ENCODE peak calls at places on chromosome 14, in eight cellular contexts. One of them, this sample, is unnamed.

GRCh38 chr14:54567634-54568561 is 970 bp downstream of the SAMD4A start:
- DNase-seq in right atrium auricular region: no peak
- DNase-seq in left lung: peak
- DNase-seq in astrocyte of the cerebellum: no peak
- DNase-seq in fibroblast of mammary gland: peak
- DNase-seq in body of pancreas: peak
- DNase-seq in mammary epithelial cell: peak
- DNase-seq in astrocyte of the spinal cord: peak
- DNase-seq in this sample: no peak

GRCh38 chr14:50397461-50398196 is 948 bp upstream of the CDKL1 start:
- DNase-seq in right atrium auricular region: no peak
- DNase-seq in left lung: no peak
- DNase-seq in astrocyte of the cerebellum: no peak
- DNase-seq in fibroblast of mammary gland: peak
- DNase-seq in body of pancreas: peak
- DNase-seq in mammary epithelial cell: peak
- DNase-seq in astrocyte of the spinal cord: peak
- DNase-seq in this sample: no peak

GRCh38 chr14:45135181-45135580 is 549 bp upstream of the FANCM start:
- DNase-seq in right atrium auricular region: no peak
- DNase-seq in left lung: no peak
- DNase-seq in astrocyte of the cerebellum: peak
- DNase-seq in fibroblast of mammary gland: peak
- DNase-seq in body of pancreas: no peak
- DNase-seq in mammary epithelial cell: no peak
- DNase-seq in astrocyte of the spinal cord: peak
- DNase-seq in this sample: no peak

GRCh38 chr14:49545071-49545470 is 41.1 kb downstream of the RPS29 start:
- DNase-seq in right atrium auricular region: no peak
- DNase-seq in left lung: no peak
- DNase-seq in astrocyte of the cerebellum: no peak
- DNase-seq in fibroblast of mammary gland: no peak
- DNase-seq in body of pancreas: no peak
- DNase-seq in mammary epithelial cell: no peak
- DNase-seq in astrocyte of the spinal cord: no peak
- DNase-seq in this sample: no peak

GRCh38 chr14:66359500-66359899 is 126.7 kb upstream of the CCDC196 start:
- DNase-seq in right atrium auricular region: no peak
- DNase-seq in left lung: no peak
- DNase-seq in astrocyte of the cerebellum: peak
- DNase-seq in fibroblast of mammary gland: peak
- DNase-seq in body of pancreas: no peak
- DNase-seq in mammary epithelial cell: peak
- DNase-seq in astrocyte of the spinal cord: peak
- DNase-seq in this sample: no peak

GRCh38 chr14:104392396-104393198 is 187.0 kb upstream of the C14orf180 start:
- DNase-seq in right atrium auricular region: peak
- DNase-seq in left lung: peak
- DNase-seq in astrocyte of the cerebellum: no peak
- DNase-seq in fibroblast of mammary gland: no peak
- DNase-seq in body of pancreas: no peak
- DNase-seq in mammary epithelial cell: no peak
- DNase-seq in astrocyte of the spinal cord: no peak
- DNase-seq in this sample: no peak

GRCh38 chr14:89427426-89428162 is 10.6 kb upstream of the FOXN3 start:
- DNase-seq in right atrium auricular region: no peak
- DNase-seq in left lung: no peak
- DNase-seq in astrocyte of the cerebellum: no peak
- DNase-seq in fibroblast of mammary gland: peak
- DNase-seq in body of pancreas: no peak
- DNase-seq in mammary epithelial cell: no peak
- DNase-seq in astrocyte of the spinal cord: no peak
- DNase-seq in this sample: no peak

GRCh38 chr14:102848830-102849521 is 71.7 kb downstream of the TRAF3 start:
- DNase-seq in right atrium auricular region: no peak
- DNase-seq in left lung: no peak
- DNase-seq in astrocyte of the cerebellum: no peak
- DNase-seq in fibroblast of mammary gland: peak
- DNase-seq in body of pancreas: peak
- DNase-seq in mammary epithelial cell: no peak
- DNase-seq in astrocyte of the spinal cord: no peak
- DNase-seq in this sample: no peak

GRCh38 chr14:21923820-21924219 is 250.2 kb upstream of the OR4E1 start:
- DNase-seq in right atrium auricular region: no peak
- DNase-seq in left lung: no peak
- DNase-seq in astrocyte of the cerebellum: no peak
- DNase-seq in fibroblast of mammary gland: no peak
- DNase-seq in body of pancreas: no peak
- DNase-seq in mammary epithelial cell: no peak
- DNase-seq in astrocyte of the spinal cord: no peak
- DNase-seq in this sample: no peak

GRCh38 chr14:22939684-22940083 is 10.5 kb upstream of the PRMT5 start:
- DNase-seq in right atrium auricular region: no peak
- DNase-seq in left lung: no peak
- DNase-seq in astrocyte of the cerebellum: no peak
- DNase-seq in fibroblast of mammary gland: peak
- DNase-seq in body of pancreas: no peak
- DNase-seq in mammary epithelial cell: no peak
- DNase-seq in astrocyte of the spinal cord: peak
- DNase-seq in this sample: no peak

GRCh38 chr14:36505193-36505815 is 14.7 kb downstream of the NKX2-1 start:
- DNase-seq in right atrium auricular region: peak
- DNase-seq in left lung: peak
- DNase-seq in astrocyte of the cerebellum: no peak
- DNase-seq in fibroblast of mammary gland: no peak
- DNase-seq in body of pancreas: no peak
- DNase-seq in mammary epithelial cell: no peak
- DNase-seq in astrocyte of the spinal cord: no peak
- DNase-seq in this sample: no peak

GRCh38 chr14:70354204-70354603 is 5.3 kb downstream of the COX16 start:
- DNase-seq in right atrium auricular region: no peak
- DNase-seq in left lung: no peak
- DNase-seq in astrocyte of the cerebellum: no peak
- DNase-seq in fibroblast of mammary gland: no peak
- DNase-seq in body of pancreas: no peak
- DNase-seq in mammary epithelial cell: no peak
- DNase-seq in astrocyte of the spinal cord: no peak
- DNase-seq in this sample: no peak

GRCh38 chr14:79248771-79249170 is 962.5 kb downstream of the DIO2 start:
- DNase-seq in right atrium auricular region: no peak
- DNase-seq in left lung: no peak
- DNase-seq in astrocyte of the cerebellum: no peak
- DNase-seq in fibroblast of mammary gland: no peak
- DNase-seq in body of pancreas: no peak
- DNase-seq in mammary epithelial cell: no peak
- DNase-seq in astrocyte of the spinal cord: no peak
- DNase-seq in this sample: no peak

GRCh38 chr14:73243341-73243740 is 6.0 kb downstream of the PAPLN start:
- DNase-seq in right atrium auricular region: no peak
- DNase-seq in left lung: no peak
- DNase-seq in astrocyte of the cerebellum: no peak
- DNase-seq in fibroblast of mammary gland: no peak
- DNase-seq in body of pancreas: no peak
- DNase-seq in mammary epithelial cell: no peak
- DNase-seq in astrocyte of the spinal cord: no peak
- DNase-seq in this sample: no peak

GRCh38 chr14:67935371-67935770 is 115.8 kb downstream of the RAD51B start:
- DNase-seq in right atrium auricular region: no peak
- DNase-seq in left lung: no peak
- DNase-seq in astrocyte of the cerebellum: no peak
- DNase-seq in fibroblast of mammary gland: no peak
- DNase-seq in body of pancreas: no peak
- DNase-seq in mammary epithelial cell: no peak
- DNase-seq in astrocyte of the spinal cord: no peak
- DNase-seq in this sample: no peak

GRCh38 chr14:88908216-88908615 is 83.8 kb downstream of the TTC8 start:
- DNase-seq in right atrium auricular region: no peak
- DNase-seq in left lung: no peak
- DNase-seq in astrocyte of the cerebellum: no peak
- DNase-seq in fibroblast of mammary gland: no peak
- DNase-seq in body of pancreas: no peak
- DNase-seq in mammary epithelial cell: no peak
- DNase-seq in astrocyte of the spinal cord: no peak
- DNase-seq in this sample: no peak

GRCh38 chr14:76084374-76084773 is 67.3 kb upstream of the GPATCH2L start:
- DNase-seq in right atrium auricular region: no peak
- DNase-seq in left lung: no peak
- DNase-seq in astrocyte of the cerebellum: no peak
- DNase-seq in fibroblast of mammary gland: no peak
- DNase-seq in body of pancreas: no peak
- DNase-seq in mammary epithelial cell: no peak
- DNase-seq in astrocyte of the spinal cord: no peak
- DNase-seq in this sample: no peak

GRCh38 chr14:74825008-74825407 is 50.9 kb downstream of the PROX2 start:
- DNase-seq in right atrium auricular region: no peak
- DNase-seq in left lung: no peak
- DNase-seq in astrocyte of the cerebellum: no peak
- DNase-seq in fibroblast of mammary gland: peak
- DNase-seq in body of pancreas: no peak
- DNase-seq in mammary epithelial cell: peak
- DNase-seq in astrocyte of the spinal cord: peak
- DNase-seq in this sample: peak

GRCh38 chr14:33714527-33715222 is 236.2 kb downstream of the EGLN3 start:
- DNase-seq in right atrium auricular region: no peak
- DNase-seq in left lung: no peak
- DNase-seq in astrocyte of the cerebellum: no peak
- DNase-seq in fibroblast of mammary gland: peak
- DNase-seq in body of pancreas: no peak
- DNase-seq in mammary epithelial cell: no peak
- DNase-seq in astrocyte of the spinal cord: peak
- DNase-seq in this sample: no peak

GRCh38 chr14:76753799-76754198 is 7.5 kb upstream of the VASH1 start:
- DNase-seq in right atrium auricular region: no peak
- DNase-seq in left lung: no peak
- DNase-seq in astrocyte of the cerebellum: no peak
- DNase-seq in fibroblast of mammary gland: no peak
- DNase-seq in body of pancreas: no peak
- DNase-seq in mammary epithelial cell: no peak
- DNase-seq in astrocyte of the spinal cord: no peak
- DNase-seq in this sample: no peak

GRCh38 chr14:102819176-102819628 is 42.0 kb downstream of the TRAF3 start:
- DNase-seq in right atrium auricular region: no peak
- DNase-seq in left lung: no peak
- DNase-seq in astrocyte of the cerebellum: no peak
- DNase-seq in fibroblast of mammary gland: no peak
- DNase-seq in body of pancreas: peak
- DNase-seq in mammary epithelial cell: peak
- DNase-seq in astrocyte of the spinal cord: no peak
- DNase-seq in this sample: no peak

GRCh38 chr14:92747701-92748258 is 647 bp downstream of the LGMN start:
- DNase-seq in right atrium auricular region: no peak
- DNase-seq in left lung: no peak
- DNase-seq in astrocyte of the cerebellum: no peak
- DNase-seq in fibroblast of mammary gland: no peak
- DNase-seq in body of pancreas: no peak
- DNase-seq in mammary epithelial cell: no peak
- DNase-seq in astrocyte of the spinal cord: peak
- DNase-seq in this sample: no peak
- H3K4me3 ChIP-seq in right atrium auricular region: peak
- H3K4me3 ChIP-seq in left lung: peak
- H3K4me3 ChIP-seq in astrocyte of the cerebellum: peak
- H3K4me3 ChIP-seq in fibroblast of mammary gland: peak
- H3K4me3 ChIP-seq in body of pancreas: peak
- H3K4me3 ChIP-seq in mammary epithelial cell: peak
- H3K4me3 ChIP-seq in astrocyte of the spinal cord: peak
- H3K4me3 ChIP-seq in this sample: peak

GRCh38 chr14:96297999-96298398 is 42.0 kb downstream of the BDKRB1 start:
- DNase-seq in right atrium auricular region: no peak
- DNase-seq in left lung: no peak
- DNase-seq in astrocyte of the cerebellum: no peak
- DNase-seq in fibroblast of mammary gland: no peak
- DNase-seq in body of pancreas: no peak
- DNase-seq in mammary epithelial cell: no peak
- DNase-seq in astrocyte of the spinal cord: no peak
- DNase-seq in this sample: no peak

GRCh38 chr14:96294246-96294645 is 38.2 kb downstream of the BDKRB1 start:
- DNase-seq in right atrium auricular region: no peak
- DNase-seq in left lung: no peak
- DNase-seq in astrocyte of the cerebellum: no peak
- DNase-seq in fibroblast of mammary gland: no peak
- DNase-seq in body of pancreas: no peak
- DNase-seq in mammary epithelial cell: no peak
- DNase-seq in astrocyte of the spinal cord: no peak
- DNase-seq in this sample: no peak

GRCh38 chr14:96299441-96299840 is 43.4 kb downstream of the BDKRB1 start:
- DNase-seq in right atrium auricular region: no peak
- DNase-seq in left lung: no peak
- DNase-seq in astrocyte of the cerebellum: no peak
- DNase-seq in fibroblast of mammary gland: no peak
- DNase-seq in body of pancreas: no peak
- DNase-seq in mammary epithelial cell: no peak
- DNase-seq in astrocyte of the spinal cord: no peak
- DNase-seq in this sample: no peak

GRCh38 chr14:96297000-96297399 is 41.0 kb downstream of the BDKRB1 start:
- DNase-seq in right atrium auricular region: no peak
- DNase-seq in left lung: no peak
- DNase-seq in astrocyte of the cerebellum: peak
- DNase-seq in fibroblast of mammary gland: peak
- DNase-seq in body of pancreas: no peak
- DNase-seq in mammary epithelial cell: no peak
- DNase-seq in astrocyte of the spinal cord: peak
- DNase-seq in this sample: no peak
- TF ChIP-seq CTCF in right atrium auricular region: peak
- TF ChIP-seq CTCF in left lung: peak
- TF ChIP-seq CTCF in astrocyte of the cerebellum: peak
- TF ChIP-seq CTCF in fibroblast of mammary gland: peak
- TF ChIP-seq CTCF in body of pancreas: peak
- TF ChIP-seq CTCF in mammary epithelial cell: peak
- TF ChIP-seq CTCF in astrocyte of the spinal cord: peak
- TF ChIP-seq CTCF in this sample: peak

DNA sequence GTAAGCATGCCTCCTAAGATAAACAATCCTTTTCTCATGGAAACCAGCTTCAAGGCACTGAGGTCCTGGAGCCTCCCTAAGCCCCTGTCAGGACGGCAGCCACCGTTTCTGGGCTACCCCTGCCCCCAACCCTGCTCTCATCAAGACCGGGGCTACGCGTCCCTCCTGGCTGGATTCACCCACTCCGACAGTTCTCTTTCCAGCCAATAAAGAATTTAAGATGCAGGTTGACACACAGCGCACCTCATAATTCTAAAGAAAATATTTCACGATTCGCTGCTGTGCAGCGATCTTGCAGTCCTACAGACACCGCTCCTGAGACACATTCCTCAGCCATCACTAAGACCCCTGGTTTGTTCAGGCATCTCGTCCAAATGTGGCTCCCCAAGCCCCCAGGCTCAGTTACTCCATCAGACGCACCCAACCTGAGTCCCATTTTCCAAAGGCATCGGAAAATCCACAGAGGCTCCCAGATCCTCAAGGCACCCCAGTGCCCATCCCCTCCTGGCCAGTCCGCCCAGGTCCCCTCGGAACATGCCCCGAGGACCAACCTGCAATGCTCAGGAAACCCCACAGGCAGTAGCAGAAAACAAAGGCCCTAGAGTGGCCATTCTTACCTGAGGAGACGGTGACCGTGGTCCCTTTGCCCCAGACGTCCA is 336.3 kb downstream of the TMEM121 start:
- DNase-seq in right atrium auricular region: no peak
- DNase-seq in left lung: peak
- DNase-seq in astrocyte of the cerebellum: no peak
- DNase-seq in fibroblast of mammary gland: no peak
- DNase-seq in body of pancreas: peak
- DNase-seq in mammary epithelial cell: no peak
- DNase-seq in astrocyte of the spinal cord: no peak
- DNase-seq in this sample: no peak
- H3K4me3 ChIP-seq in right atrium auricular region: no peak
- H3K4me3 ChIP-seq in left lung: no peak
- H3K4me3 ChIP-seq in astrocyte of the cerebellum: no peak
- H3K4me3 ChIP-seq in fibroblast of mammary gland: no peak
- H3K4me3 ChIP-seq in body of pancreas: no peak
- H3K4me3 ChIP-seq in mammary epithelial cell: no peak
- H3K4me3 ChIP-seq in astrocyte of the spinal cord: no peak
- H3K4me3 ChIP-seq in this sample: no peak

GRCh38 chr14:99938896-99939295 is 126.3 kb upstream of the EVL start:
- DNase-seq in right atrium auricular region: no peak
- DNase-seq in left lung: no peak
- DNase-seq in astrocyte of the cerebellum: no peak
- DNase-seq in fibroblast of mammary gland: no peak
- DNase-seq in body of pancreas: no peak
- DNase-seq in mammary epithelial cell: no peak
- DNase-seq in astrocyte of the spinal cord: no peak
- DNase-seq in this sample: no peak
- TF ChIP-seq CTCF in right atrium auricular region: no peak
- TF ChIP-seq CTCF in left lung: no peak
- TF ChIP-seq CTCF in astrocyte of the cerebellum: no peak
- TF ChIP-seq CTCF in fibroblast of mammary gland: no peak
- TF ChIP-seq CTCF in body of pancreas: no peak
- TF ChIP-seq CTCF in mammary epithelial cell: no peak
- TF ChIP-seq CTCF in astrocyte of the spinal cord: no peak
- TF ChIP-seq CTCF in this sample: no peak

This sample was measured in epithelial cell of proximal tubule.